ENCODE peak calls at places on chromosome 16, in six cellular contexts. One of them, this sample, is unnamed.
A peak's percentile ranks its signal among the peaks of the same experiment; 100 is the strongest.

GRCh38 chr16:9755076-9755475 is 427.2 kb downstream of the GRIN2A start:
- DNase-seq in A549: no peak
- DNase-seq in kidney: no peak
- DNase-seq in heart left ventricle: no peak
- DNase-seq in fibroblast of the aortic adventitia: peak; percentile 47
- DNase-seq in fibroblast of lung: no peak
- DNase-seq in this sample: no peak

GRCh38 chr16:14510939-14511797 is 118.9 kb downstream of the PARN start:
- DNase-seq in A549: no peak
- DNase-seq in kidney: no peak
- DNase-seq in heart left ventricle: no peak
- DNase-seq in fibroblast of the aortic adventitia: peak; percentile 54
- DNase-seq in fibroblast of lung: peak; percentile 42
- DNase-seq in this sample: peak; percentile 57

GRCh38 chr16:73149329-73149728 is 101.4 kb upstream of the ZFHX3 start:
- DNase-seq in A549: no peak
- DNase-seq in kidney: no peak
- DNase-seq in heart left ventricle: no peak
- DNase-seq in fibroblast of the aortic adventitia: no peak
- DNase-seq in fibroblast of lung: no peak
- DNase-seq in this sample: no peak

GRCh38 chr16:59205403-59205802 is 471.3 kb upstream of the GOT2 start:
- DNase-seq in A549: peak; percentile 3
- DNase-seq in kidney: no peak
- DNase-seq in heart left ventricle: no peak
- DNase-seq in fibroblast of the aortic adventitia: no peak
- DNase-seq in fibroblast of lung: no peak
- DNase-seq in this sample: no peak

GRCh38 chr16:88940196-88941050 is 36.6 kb downstream of the CBFA2T3 start:
- DNase-seq in A549: no peak
- DNase-seq in kidney: peak; percentile 84
- DNase-seq in heart left ventricle: no peak
- DNase-seq in fibroblast of the aortic adventitia: no peak
- DNase-seq in fibroblast of lung: no peak
- DNase-seq in this sample: no peak

GRCh38 chr16:46973457-46974324 is at the start of gene DNAJA2:
- DNase-seq in A549: peak; percentile 85
- DNase-seq in kidney: peak; percentile 97
- DNase-seq in heart left ventricle: peak; percentile 93
- DNase-seq in fibroblast of the aortic adventitia: peak; percentile 84
- DNase-seq in fibroblast of lung: peak; percentile 89
- DNase-seq in this sample: peak; percentile 89

GRCh38 chr16:89093602-89094251 is at the start of gene ACSF3:
- DNase-seq in A549: peak; percentile 68
- DNase-seq in kidney: peak; percentile 90
- DNase-seq in heart left ventricle: peak; percentile 67
- DNase-seq in fibroblast of the aortic adventitia: peak; percentile 41
- DNase-seq in fibroblast of lung: peak; percentile 56
- DNase-seq in this sample: peak; percentile 53

GRCh38 chr16:81483064-81483969 is 38.7 kb downstream of the CMIP start:
- DNase-seq in A549: no peak
- DNase-seq in kidney: peak; percentile 61
- DNase-seq in heart left ventricle: no peak
- DNase-seq in fibroblast of the aortic adventitia: peak; percentile 49
- DNase-seq in fibroblast of lung: peak; percentile 66
- DNase-seq in this sample: peak; percentile 14

GRCh38 chr16:3780570-3780969 is 63.2 kb upstream of the TRAP1 start:
- DNase-seq in A549: no peak
- DNase-seq in kidney: no peak
- DNase-seq in heart left ventricle: no peak
- DNase-seq in fibroblast of the aortic adventitia: peak; percentile 15
- DNase-seq in fibroblast of lung: peak; percentile 41
- DNase-seq in this sample: peak; percentile 28

GRCh38 chr16:12395266-12395665 is 408.4 kb downstream of the CPPED1 start:
- DNase-seq in A549: no peak
- DNase-seq in kidney: no peak
- DNase-seq in heart left ventricle: no peak
- DNase-seq in fibroblast of the aortic adventitia: no peak
- DNase-seq in fibroblast of lung: no peak
- DNase-seq in this sample: no peak

GRCh38 chr16:30927789-30928378 is 4.5 kb downstream of the FBXL19 start:
- DNase-seq in A549: peak; percentile 47
- DNase-seq in kidney: peak; percentile 87
- DNase-seq in heart left ventricle: peak; percentile 61
- DNase-seq in fibroblast of the aortic adventitia: peak; percentile 23
- DNase-seq in fibroblast of lung: peak; percentile 42
- DNase-seq in this sample: peak; percentile 42

GRCh38 chr16:74298104-74298503 is 1.5 kb downstream of the PSMD7 start:
- DNase-seq in A549: no peak
- DNase-seq in kidney: no peak
- DNase-seq in heart left ventricle: no peak
- DNase-seq in fibroblast of the aortic adventitia: no peak
- DNase-seq in fibroblast of lung: no peak
- DNase-seq in this sample: no peak

GRCh38 chr16:66927918-66928649 is 2.7 kb upstream of the RRAD start:
- DNase-seq in A549: no peak
- DNase-seq in kidney: peak; percentile 60
- DNase-seq in heart left ventricle: no peak
- DNase-seq in fibroblast of the aortic adventitia: no peak
- DNase-seq in fibroblast of lung: no peak
- DNase-seq in this sample: no peak

GRCh38 chr16:72199938-72200337 is 28.0 kb upstream of the PMFBP1 start:
- DNase-seq in A549: no peak
- DNase-seq in kidney: no peak
- DNase-seq in heart left ventricle: no peak
- DNase-seq in fibroblast of the aortic adventitia: no peak
- DNase-seq in fibroblast of lung: no peak
- DNase-seq in this sample: no peak

GRCh38 chr16:71917900-71918299 is 22.6 kb downstream of the IST1 start:
- DNase-seq in A549: no peak
- DNase-seq in kidney: no peak
- DNase-seq in heart left ventricle: no peak
- DNase-seq in fibroblast of the aortic adventitia: peak; percentile 82
- DNase-seq in fibroblast of lung: peak; percentile 26
- DNase-seq in this sample: peak; percentile 59

GRCh38 chr16:11968577-11968976 is 3.6 kb downstream of the TNFRSF17 start:
- DNase-seq in A549: no peak
- DNase-seq in kidney: no peak
- DNase-seq in heart left ventricle: no peak
- DNase-seq in fibroblast of the aortic adventitia: no peak
- DNase-seq in fibroblast of lung: no peak
- DNase-seq in this sample: no peak

GRCh38 chr16:30903596-30903995 is 7.2 kb downstream of the CTF1 start:
- DNase-seq in A549: no peak
- DNase-seq in kidney: no peak
- DNase-seq in heart left ventricle: peak; percentile 61
- DNase-seq in fibroblast of the aortic adventitia: peak; percentile 14
- DNase-seq in fibroblast of lung: no peak
- DNase-seq in this sample: peak; percentile 61

GRCh38 chr16:71609066-71609465 is 16.9 kb upstream of the MARVELD3 start:
- DNase-seq in A549: no peak
- DNase-seq in kidney: no peak
- DNase-seq in heart left ventricle: no peak
- DNase-seq in fibroblast of the aortic adventitia: no peak
- DNase-seq in fibroblast of lung: no peak
- DNase-seq in this sample: no peak

GRCh38 chr16:11108466-11108805 is 147.6 kb downstream of the SOCS1 start:
- DNase-seq in A549: no peak
- DNase-seq in kidney: no peak
- DNase-seq in heart left ventricle: no peak
- DNase-seq in fibroblast of the aortic adventitia: no peak
- DNase-seq in fibroblast of lung: no peak
- DNase-seq in this sample: no peak

GRCh38 chr16:66515543-66516171 is 34.3 kb downstream of the TK2 start:
- DNase-seq in A549: peak; percentile 44
- DNase-seq in kidney: no peak
- DNase-seq in heart left ventricle: no peak
- DNase-seq in fibroblast of the aortic adventitia: peak; percentile 77
- DNase-seq in fibroblast of lung: peak; percentile 45
- DNase-seq in this sample: peak; percentile 77

GRCh38 chr16:30112197-30113030 is 923 bp downstream of the GDPD3 start:
- DNase-seq in A549: peak; percentile 84
- DNase-seq in kidney: peak; percentile 78
- DNase-seq in heart left ventricle: peak; percentile 41
- DNase-seq in fibroblast of the aortic adventitia: peak; percentile 63
- DNase-seq in fibroblast of lung: peak; percentile 58
- DNase-seq in this sample: peak; percentile 68

GRCh38 chr16:57509231-57509923 is 23.1 kb upstream of the DOK4 start:
- DNase-seq in A549: no peak
- DNase-seq in kidney: peak; percentile 49
- DNase-seq in heart left ventricle: no peak
- DNase-seq in fibroblast of the aortic adventitia: no peak
- DNase-seq in fibroblast of lung: no peak
- DNase-seq in this sample: no peak

GRCh38 chr16:4795181-4795827 is at the start of gene SMIM22:
- DNase-seq in A549: no peak
- DNase-seq in kidney: peak; percentile 80
- DNase-seq in heart left ventricle: no peak
- DNase-seq in fibroblast of the aortic adventitia: no peak
- DNase-seq in fibroblast of lung: no peak
- DNase-seq in this sample: no peak

GRCh38 chr16:27505297-27506236 is 44.1 kb downstream of the GTF3C1 start:
- DNase-seq in A549: no peak
- DNase-seq in kidney: no peak
- DNase-seq in heart left ventricle: peak; percentile 33
- DNase-seq in fibroblast of the aortic adventitia: no peak
- DNase-seq in fibroblast of lung: no peak
- DNase-seq in this sample: peak; percentile 20
- H3K4me3 ChIP-seq in A549: no peak overlapping the region
- H3K4me3 ChIP-seq in kidney: no peak overlapping the region
- H3K4me3 ChIP-seq in heart left ventricle: no peak overlapping the region
- H3K4me3 ChIP-seq in fibroblast of the aortic adventitia: no peak overlapping the region
- H3K4me3 ChIP-seq in fibroblast of lung: no peak overlapping the region
- H3K4me3 ChIP-seq in this sample: no peak overlapping the region

GRCh38 chr16:18789850-18790706 is at the start of gene RPS15A:
- DNase-seq in A549: peak; percentile 98
- DNase-seq in kidney: peak; percentile 97
- DNase-seq in heart left ventricle: peak; percentile 97
- DNase-seq in fibroblast of the aortic adventitia: peak; percentile 99
- DNase-seq in fibroblast of lung: peak; percentile 99
- DNase-seq in this sample: peak; percentile 99
- TF ChIP-seq CTCF in A549: no peak
- TF ChIP-seq CTCF in kidney: no peak
- TF ChIP-seq CTCF in heart left ventricle: no peak
- TF ChIP-seq CTCF in fibroblast of the aortic adventitia: no peak
- TF ChIP-seq CTCF in fibroblast of lung: no peak
- TF ChIP-seq CTCF in this sample: no peak

DNA sequence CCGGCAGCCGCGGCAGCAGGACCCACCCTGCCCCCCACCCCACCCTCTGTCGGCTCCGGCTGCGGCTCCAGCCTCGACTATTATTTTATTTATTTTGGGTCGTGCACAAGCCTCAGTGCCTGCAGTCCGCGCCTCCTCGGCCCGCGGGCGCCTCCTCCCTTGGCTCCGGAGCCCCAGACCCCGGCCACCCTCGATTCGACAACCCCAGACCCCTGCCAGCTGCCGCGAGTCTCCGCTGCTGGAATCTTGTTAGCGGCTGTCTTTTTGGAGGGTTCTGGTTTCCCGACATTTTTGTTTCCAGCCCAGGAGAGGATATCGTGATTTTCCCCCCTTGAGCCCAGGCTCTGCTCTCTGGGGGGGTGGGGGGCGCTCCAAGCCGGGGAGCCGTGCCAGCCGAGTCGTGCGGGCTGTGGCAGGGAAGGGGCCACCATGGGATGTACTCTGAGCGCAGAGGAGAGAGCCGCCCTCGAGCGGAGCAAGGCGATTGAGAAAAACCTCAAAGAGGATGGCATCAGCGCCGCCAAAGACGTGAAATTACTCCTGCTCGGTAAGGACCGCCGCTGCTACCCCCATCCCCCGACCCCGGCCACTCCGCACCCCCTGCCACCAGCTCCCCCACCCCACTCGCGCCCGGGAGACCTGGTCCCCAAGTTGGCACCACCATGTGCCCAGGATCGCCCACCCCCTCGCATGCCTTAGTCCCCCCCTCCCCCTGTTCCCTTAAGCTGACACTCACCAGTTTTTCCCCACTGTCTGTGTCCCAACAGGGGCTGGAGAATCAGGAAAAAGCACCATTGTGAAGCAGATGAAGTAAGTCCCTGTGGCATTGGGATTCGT is 736 bp downstream of the GNAO1 start:
- DNase-seq in A549: no peak
- DNase-seq in kidney: no peak
- DNase-seq in heart left ventricle: no peak
- DNase-seq in fibroblast of the aortic adventitia: no peak
- DNase-seq in fibroblast of lung: no peak
- DNase-seq in this sample: no peak
- H3K4me3 ChIP-seq in A549: peak overlapping the region; percentile 61
- H3K4me3 ChIP-seq in kidney: no peak overlapping the region
- H3K4me3 ChIP-seq in heart left ventricle: peak overlapping the region; percentile 56
- H3K4me3 ChIP-seq in fibroblast of the aortic adventitia: no peak overlapping the region
- H3K4me3 ChIP-seq in fibroblast of lung: peak overlapping the region; percentile 56
- H3K4me3 ChIP-seq in this sample: peak overlapping the region; percentile 10

DNA sequence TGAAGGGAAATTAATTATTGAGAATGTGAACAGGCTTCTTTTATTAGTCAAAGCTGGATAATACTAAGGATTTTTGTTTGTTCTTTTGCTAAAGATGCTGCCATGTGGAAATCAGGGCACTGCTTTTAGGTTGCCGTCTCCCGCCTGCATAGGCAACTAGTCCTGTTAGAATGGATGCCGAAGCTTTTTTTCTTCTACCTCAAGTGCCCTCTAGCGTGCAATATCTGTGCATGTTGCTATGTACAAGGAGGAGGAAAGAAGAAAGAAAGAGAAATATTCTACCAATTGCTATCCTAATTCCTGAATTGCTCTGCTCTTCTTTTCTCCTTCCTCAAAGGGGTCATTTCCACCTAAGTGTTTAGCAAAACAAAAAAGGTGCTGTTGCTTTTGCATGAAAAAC is 5.2 kb upstream of the CDH8 start:
- DNase-seq in A549: peak; percentile 5
- DNase-seq in kidney: no peak
- DNase-seq in heart left ventricle: no peak
- DNase-seq in fibroblast of the aortic adventitia: no peak
- DNase-seq in fibroblast of lung: no peak
- DNase-seq in this sample: peak; percentile 49
- TF ChIP-seq CTCF in A549: peak; percentile 51
- TF ChIP-seq CTCF in kidney: no peak
- TF ChIP-seq CTCF in heart left ventricle: peak; percentile 43
- TF ChIP-seq CTCF in fibroblast of the aortic adventitia: no peak
- TF ChIP-seq CTCF in fibroblast of lung: no peak
- TF ChIP-seq CTCF in this sample: peak; percentile 41

DNA sequence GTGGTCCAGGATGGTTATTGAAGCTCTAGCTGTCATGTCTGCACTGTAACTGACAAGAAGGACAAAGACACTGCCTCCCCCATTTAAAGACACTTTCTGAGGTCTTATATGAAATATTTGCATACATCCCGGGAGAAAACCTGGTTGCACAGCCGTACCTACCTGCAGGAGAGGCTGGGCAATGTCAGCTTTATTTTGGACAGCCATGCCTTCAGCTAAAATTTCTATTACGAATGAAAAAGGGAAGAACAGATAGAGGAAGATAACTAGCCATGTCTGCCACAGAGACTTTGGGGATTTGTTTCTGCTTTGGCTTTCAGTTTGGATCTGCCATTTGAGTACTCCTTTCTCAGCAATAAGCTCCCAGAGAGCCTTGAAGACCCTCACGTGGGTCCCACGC is 19.0 kb downstream of the SLC7A6 start:
- DNase-seq in A549: no peak
- DNase-seq in kidney: no peak
- DNase-seq in heart left ventricle: no peak
- DNase-seq in fibroblast of the aortic adventitia: no peak
- DNase-seq in fibroblast of lung: no peak
- DNase-seq in this sample: no peak
- H3K4me3 ChIP-seq in A549: no peak overlapping the region
- H3K4me3 ChIP-seq in kidney: no peak overlapping the region
- H3K4me3 ChIP-seq in heart left ventricle: no peak overlapping the region
- H3K4me3 ChIP-seq in fibroblast of the aortic adventitia: no peak overlapping the region
- H3K4me3 ChIP-seq in fibroblast of lung: no peak overlapping the region
- H3K4me3 ChIP-seq in this sample: no peak overlapping the region